ENCODE peak calls at places on chromosomes 6 and 20, in four cellular contexts. H is H1, Z is GM12878, O is HepG2. N is an unnamed sample.

GRCh38 chr6:142280265-142280664 is 21.5 kb upstream of the ADGRG6 start:
- DNase-seq in H (no peak), Z (no peak), O (peak), N (no peak)

GRCh38 chr6:13013681-13014550 is 297.3 kb downstream of the PHACTR1 start:
- DNase-seq in H (no peak), Z (no peak), O (no peak), N (no peak)

GRCh38 chr20:50655325-50655880 is 35.9 kb downstream of the RIPOR3 start:
- DNase-seq in H (no peak), Z (no peak), O (no peak), N (no peak)

GRCh38 chr6:160254467-160255312 is 3.9 kb downstream of the SLC22A2 start:
- DNase-seq in H (no peak), Z (no peak), O (peak), N (no peak)

GRCh38 chr6:105069821-105070445 is 109.9 kb downstream of the POPDC3 start:
- DNase-seq in H (no peak), Z (no peak), O (no peak), N (no peak)

GRCh38 chr6:122997541-122998150 is 1.6 kb downstream of the CLVS2 start:
- DNase-seq in H (no peak), Z (no peak), O (no peak), N (no peak)

GRCh38 chr6:80540700-80541099 is 434.2 kb downstream of the BCKDHB start:
- DNase-seq in H (no peak), Z (no peak), O (no peak), N (no peak)

GRCh38 chr6:7697820-7698623 is 27.9 kb upstream of the BMP6 start:
- DNase-seq in H (no peak), Z (no peak), O (peak), N (peak)

GRCh38 chr6:36249010-36249409 is 20.9 kb upstream of the PNPLA1 start:
- DNase-seq in H (no peak), Z (no peak), O (peak), N (no peak)

GRCh38 chr6:168462454-168462853 is 21.5 kb downstream of the SMOC2 start:
- DNase-seq in H (no peak), Z (no peak), O (no peak), N (no peak)

GRCh38 chr20:50675671-50676376 is 15.5 kb downstream of the RIPOR3 start:
- DNase-seq in H (no peak), Z (no peak), O (peak), N (no peak)

GRCh38 chr6:155587817-155588216 is 132.2 kb upstream of the NOX3 start:
- DNase-seq in H (no peak), Z (no peak), O (no peak), N (no peak)

GRCh38 chr20:4795394-4795793 is 73.7 kb downstream of the PRND start:
- DNase-seq in H (no peak), Z (no peak), O (peak), N (peak)

GRCh38 chr6:156919370-156919769 is 142.2 kb downstream of the ARID1B start:
- DNase-seq in H (no peak), Z (no peak), O (no peak), N (no peak)

GRCh38 chr6:129893513-129894098 is 32.5 kb upstream of the TMEM244 start:
- DNase-seq in H (no peak), Z (no peak), O (no peak), N (peak)

GRCh38 chr6:158593670-158594069 is 33.8 kb downstream of the TMEM181 start:
- DNase-seq in H (no peak), Z (no peak), O (no peak), N (no peak)

GRCh38 chr6:36358235-36358915 is 21.7 kb upstream of the BNIP5 start:
- DNase-seq in H (no peak), Z (peak), O (peak), N (no peak)

GRCh38 chr20:43947316-43947710 is 32.7 kb downstream of the TOX2 start:
- DNase-seq in H (no peak), Z (no peak), O (no peak), N (no peak)
- TF ChIP-seq BRCA1 in H (no peak), Z (no peak), O (no peak), N (no peak)

GRCh38 chr6:82017316-82017715 is 230.2 kb downstream of the IBTK start:
- DNase-seq in H (no peak), Z (no peak), O (peak), N (no peak)
- TF ChIP-seq BRCA1 in H (no peak), Z (no peak), O (no peak), N (no peak)

GRCh38 chr20:63940071-63940471 is 16.1 kb downstream of the UCKL1 start:
- DNase-seq in H (no peak), Z (no peak), O (no peak), N (no peak)
- TF ChIP-seq BRCA1 in H (no peak), Z (no peak), O (no peak), N (no peak)

GRCh38 chr6:112231609-112232060 is 22.7 kb downstream of the LAMA4 start:
- DNase-seq in H (no peak), Z (no peak), O (no peak), N (no peak)

GRCh38 chr6:112234596-112234995 is 19.8 kb downstream of the LAMA4 start:
- DNase-seq in H (no peak), Z (no peak), O (no peak), N (no peak)

GRCh38 chr6:112235956-112236355 is 18.4 kb downstream of the LAMA4 start:
- DNase-seq in H (no peak), Z (no peak), O (no peak), N (no peak)

GRCh38 chr6:112232845-112233256 is 21.5 kb downstream of the LAMA4 start:
- DNase-seq in H (no peak), Z (no peak), O (no peak), N (no peak)

GRCh38 chr6:112233864-112234263 is 20.5 kb downstream of the LAMA4 start:
- DNase-seq in H (no peak), Z (no peak), O (no peak), N (no peak)
- TF ChIP-seq BRCA1 in H (no peak), Z (no peak), O (no peak), N (no peak)

GRCh38 chr20:16661738-16662137 is 68.1 kb upstream of the SNRPB2 start:
- DNase-seq in H (no peak), Z (no peak), O (no peak), N (no peak)
- TF ChIP-seq BRCA1 in H (no peak), Z (no peak), O (no peak), N (no peak)

GRCh38 chr20:49151437-49151836 is 36.7 kb downstream of the STAU1 start:
- DNase-seq in H (no peak), Z (no peak), O (no peak), N (no peak)

GRCh38 chr20:49146442-49146841 is 41.7 kb downstream of the STAU1 start:
- DNase-seq in H (no peak), Z (no peak), O (no peak), N (no peak)

GRCh38 chr20:49147269-49147668 is 40.9 kb downstream of the STAU1 start:
- DNase-seq in H (no peak), Z (no peak), O (no peak), N (no peak)

GRCh38 chr20:49148601-49149000 is 39.5 kb downstream of the STAU1 start:
- DNase-seq in H (no peak), Z (no peak), O (no peak), N (no peak)

DNA sequence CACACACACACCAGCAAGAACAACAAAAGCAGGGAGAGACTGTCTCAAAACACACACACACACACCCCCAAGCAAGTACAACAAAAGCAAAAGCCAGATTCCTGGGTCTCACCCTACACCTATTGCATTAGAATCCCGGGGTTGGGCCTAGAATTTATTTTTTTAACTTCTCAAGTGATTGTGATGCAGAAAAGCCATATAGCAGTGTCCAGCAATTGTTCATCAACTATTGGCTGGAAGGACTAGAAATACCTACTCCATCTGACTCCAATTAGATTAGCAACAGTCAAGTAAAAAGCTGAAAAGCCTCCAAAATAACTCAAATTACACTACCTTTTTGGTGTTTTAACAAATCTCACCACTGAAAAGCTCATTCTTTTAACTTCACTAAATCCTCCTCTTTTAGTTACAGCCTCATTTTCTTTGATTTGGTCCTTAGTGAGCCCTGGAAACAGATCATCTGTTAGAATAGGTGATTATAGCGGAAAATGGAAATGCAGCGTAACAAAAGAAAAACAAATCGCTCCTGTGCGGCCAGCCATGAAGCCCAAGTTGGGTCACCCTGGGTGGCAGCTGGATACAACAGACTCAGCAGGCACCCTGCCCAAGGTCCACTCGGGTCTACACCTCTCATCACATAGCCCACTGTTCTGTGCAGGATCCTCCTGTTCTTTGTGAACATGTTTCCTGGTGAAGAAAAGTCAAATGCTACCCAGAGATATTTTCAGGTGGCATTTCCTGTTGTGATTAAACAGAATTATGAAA is 38.7 kb downstream of the STAU1 start:
- DNase-seq in H (no peak), Z (no peak), O (no peak), N (no peak)
- TF ChIP-seq BRCA1 in H (no peak), Z (no peak), O (no peak), N (no peak)

GRCh38 chr20:54502179-54502578 is 26.8 kb downstream of the DOK5 start:
- DNase-seq in H (no peak), Z (no peak), O (no peak), N (no peak)

GRCh38 chr20:54510546-54511129 is 35.2 kb downstream of the DOK5 start:
- DNase-seq in H (no peak), Z (no peak), O (no peak), N (no peak)

GRCh38 chr20:54506643-54507042 is 31.2 kb downstream of the DOK5 start:
- DNase-seq in H (no peak), Z (no peak), O (no peak), N (no peak)
- TF ChIP-seq BRCA1 in H (no peak), Z (no peak), O (no peak), N (no peak)

GRCh38 chr6:101146389-101146788 is 247.1 kb upstream of the GRIK2 start:
- DNase-seq in H (no peak), Z (no peak), O (no peak), N (no peak)
- TF ChIP-seq BRCA1 in H (no peak), Z (no peak), O (no peak), N (no peak)

N was measured in K562.